ENCODE peak calls at places on chromosomes 4 and X, in four cellular contexts. L is Caki2, S is dermis blood vessel endothelial cell, V is HT1080. H is an unnamed sample.

GRCh38 chr4:102640669-102641068 is 120.1 kb downstream of the MANBA start:
- DNase-seq in S (peak; percentile 57), L (no peak), V (peak; percentile 77), H (no peak)

GRCh38 chr4:157978680-157979361 is 194.0 kb downstream of the GASK1B start:
- DNase-seq in S (peak; percentile 82), V (peak; percentile 70), L (peak; percentile 63), H (peak; percentile 43)

GRCh38 chr4:73275318-73275654 is 16.7 kb upstream of the ANKRD17 start:
- DNase-seq in V (no peak), S (no peak), L (peak; percentile 51), H (no peak)

GRCh38 chrX:21373637-21374162 is 518 bp upstream of the CNKSR2 start:
- DNase-seq in V (no peak), S (no peak), L (no peak), H (no peak)

GRCh38 chrX:140354431-140355120 is 150.3 kb downstream of the SOX3 start:
- DNase-seq in L (no peak), V (no peak), S (no peak), H (no peak)

GRCh38 chr4:172734555-172734954 is 434.1 kb upstream of the GALNT7 start:
- DNase-seq in S (no peak), L (no peak), V (no peak), H (no peak)

GRCh38 chrX:155263854-155264628 is at the start of gene RAB39B:
- DNase-seq in L (peak; percentile 36), S (peak; percentile 27), V (peak; percentile 61), H (peak; percentile 36)

GRCh38 chr4:127533028-127533700 is 99.6 kb upstream of the INTU start:
- DNase-seq in L (no peak), V (no peak), S (peak; percentile 2), H (no peak)

GRCh38 chrX:107565916-107566602 is 62.3 kb upstream of the PRPS1 start:
- DNase-seq in S (peak; percentile 37), V (no peak), L (peak; percentile 38), H (peak; percentile 7)

GRCh38 chr4:1549638-1550035 is 134.5 kb downstream of the FAM53A start:
- DNase-seq in S (no peak), L (no peak), V (no peak), H (no peak)

GRCh38 chrX:70508296-70508911 is 63.8 kb downstream of the DLG3 start:
- DNase-seq in S (peak; percentile 55), L (no peak), V (peak; percentile 53), H (no peak)